ENCODE peak calls at places on chromosomes 16 and 17, in nine cellular contexts. X is transverse colon, T is GM12891, D is lower leg skin, O is heart left ventricle, U is tibial nerve, N is HCT116, I is right lobe of liver, W is ovary. E is an unnamed sample.

GRCh38 chr17:21019976-21020575 is 22.7 kb downstream of the USP22 start:
- DNase-seq in N (no peak), W (no peak), X (peak), D (no peak), T (no peak), I (no peak), U (no peak), O (no peak), E (no peak)

GRCh38 chr17:79720705-79721295 is 9.9 kb upstream of the ENPP7 start:
- DNase-seq in D (no peak), T (no peak), U (no peak), W (no peak), I (no peak), N (no peak), X (no peak), O (no peak), E (no peak)

GRCh38 chr17:64628641-64629040 is 33.5 kb downstream of the SMURF2 start:
- DNase-seq in N (no peak), O (no peak), U (no peak), W (no peak), X (no peak), T (no peak), I (no peak), D (no peak), E (no peak)

GRCh38 chr16:27230562-27230991 is 27.3 kb downstream of the KDM8 start:
- DNase-seq in O (no peak), I (no peak), N (no peak), T (no peak), U (no peak), D (no peak), X (peak), W (no peak), E (no peak)

GRCh38 chr17:40445769-40446468 is 2.7 kb downstream of the IGFBP4 start:
- DNase-seq in W (no peak), N (no peak), O (no peak), D (no peak), I (no peak), U (no peak), X (no peak), T (no peak), E (no peak)

GRCh38 chr17:58618336-58618735 is 73.5 kb downstream of the TEX14 start:
- DNase-seq in U (no peak), X (no peak), W (no peak), N (no peak), I (no peak), D (no peak), O (no peak), T (no peak), E (no peak)

GRCh38 chr17:29682987-29683386 is 60.3 kb upstream of the CORO6 start:
- DNase-seq in D (no peak), N (no peak), X (no peak), W (no peak), I (no peak), U (no peak), O (no peak), T (no peak), E (no peak)

GRCh38 chr16:79372504-79373184 is 227.9 kb downstream of the MAF start:
- DNase-seq in N (no peak), O (no peak), D (no peak), X (no peak), I (no peak), W (peak), U (no peak), T (no peak), E (no peak)

GRCh38 chr17:49437696-49438438 is 23.2 kb upstream of the PHB1 start:
- DNase-seq in D (peak), T (no peak), N (no peak), X (no peak), U (no peak), O (no peak), W (no peak), I (no peak), E (peak)

GRCh38 chr17:273994-274832 is 78.4 kb downstream of the RPH3AL start:
- DNase-seq in T (no peak), W (peak), I (no peak), U (no peak), N (no peak), O (no peak), X (no peak), D (peak), E (no peak)

GRCh38 chr16:23286131-23286532 is 16.0 kb upstream of the SCNN1B start:
- DNase-seq in X (no peak), N (no peak), O (no peak), T (no peak), I (no peak), U (no peak), D (no peak), W (no peak), E (no peak)

GRCh38 chr17:72460711-72461110 is 339.9 kb downstream of the SOX9 start:
- DNase-seq in O (no peak), W (no peak), X (no peak), U (no peak), I (no peak), N (no peak), D (no peak), T (no peak), E (no peak)

GRCh38 chr17:62653831-62654829 is 26.7 kb downstream of the MRC2 start:
- DNase-seq in X (peak), N (no peak), W (peak), T (no peak), I (no peak), D (no peak), O (peak), U (peak), E (no peak)

GRCh38 chr17:64005734-64006167 is 7.6 kb downstream of the PRR29 start:
- DNase-seq in O (no peak), N (no peak), I (peak), T (no peak), X (peak), U (no peak), W (no peak), D (peak), E (no peak)

GRCh38 chr17:77306790-77307478 is 166.2 kb downstream of the SEC14L1 start:
- DNase-seq in D (no peak), T (no peak), X (peak), O (no peak), W (no peak), I (peak), N (no peak), U (no peak), E (no peak)

GRCh38 chr16:89899879-89900481 is 18.7 kb upstream of the MC1R start:
- DNase-seq in D (no peak), X (no peak), O (no peak), T (no peak), U (no peak), I (no peak), W (no peak), N (no peak), E (no peak)

GRCh38 chr17:74550602-74551001 is 4.7 kb upstream of the CD300C start:
- DNase-seq in X (no peak), U (no peak), W (no peak), O (no peak), T (no peak), N (no peak), D (no peak), I (no peak), E (no peak)

GRCh38 chr17:45403906-45404490 is 28.7 kb downstream of the ARHGAP27 start:
- DNase-seq in T (no peak), U (no peak), D (no peak), N (no peak), I (no peak), X (no peak), W (no peak), O (peak), E (no peak)

GRCh38 chr17:68849673-68850260 is 105.4 kb downstream of the ABCA8 start:
- DNase-seq in U (no peak), I (no peak), O (no peak), X (no peak), N (no peak), D (no peak), T (no peak), W (no peak), E (no peak)

GRCh38 chr16:56965939-56966515 is 4.3 kb downstream of the CETP start:
- DNase-seq in D (no peak), I (no peak), W (no peak), O (no peak), N (no peak), X (no peak), U (no peak), T (no peak), E (no peak)

GRCh38 chr16:84893849-84894599 is 74.2 kb downstream of the CRISPLD2 start:
- DNase-seq in D (no peak), U (no peak), T (no peak), O (no peak), W (no peak), X (no peak), N (no peak), I (no peak), E (no peak)

GRCh38 chr17:3943240-3943891 is 20.9 kb downstream of the ATP2A3 start:
- DNase-seq in T (no peak), I (no peak), W (no peak), D (no peak), U (no peak), N (no peak), X (no peak), O (no peak), E (no peak)

GRCh38 chr17:42891539-42892152 is 9.0 kb upstream of the G6PC1 start:
- DNase-seq in X (peak), T (no peak), U (no peak), W (peak), O (peak), I (peak), N (no peak), D (peak), E (no peak)

GRCh38 chr17:40522961-40523310 is 21.5 kb upstream of the TNS4 start:
- DNase-seq in I (no peak), U (no peak), N (no peak), X (no peak), O (peak), T (no peak), W (no peak), D (peak), E (no peak)

GRCh38 chr17:2709173-2709661 is 2.3 kb downstream of the CLUH start:
- DNase-seq in U (no peak), X (peak), I (peak), T (no peak), D (peak), W (peak), N (no peak), O (peak), E (peak)

GRCh38 chr16:8850279-8850885 is 18.4 kb downstream of the CARHSP1 start:
- DNase-seq in X (no peak), N (no peak), O (peak), U (peak), W (peak), D (peak), T (peak), I (peak), E (no peak)
- TF ChIP-seq POLR2A in X (no peak), N (no peak), O (no peak), U (no peak), W (no peak), D (no peak), T (no peak), I (no peak), E (peak)

DNA sequence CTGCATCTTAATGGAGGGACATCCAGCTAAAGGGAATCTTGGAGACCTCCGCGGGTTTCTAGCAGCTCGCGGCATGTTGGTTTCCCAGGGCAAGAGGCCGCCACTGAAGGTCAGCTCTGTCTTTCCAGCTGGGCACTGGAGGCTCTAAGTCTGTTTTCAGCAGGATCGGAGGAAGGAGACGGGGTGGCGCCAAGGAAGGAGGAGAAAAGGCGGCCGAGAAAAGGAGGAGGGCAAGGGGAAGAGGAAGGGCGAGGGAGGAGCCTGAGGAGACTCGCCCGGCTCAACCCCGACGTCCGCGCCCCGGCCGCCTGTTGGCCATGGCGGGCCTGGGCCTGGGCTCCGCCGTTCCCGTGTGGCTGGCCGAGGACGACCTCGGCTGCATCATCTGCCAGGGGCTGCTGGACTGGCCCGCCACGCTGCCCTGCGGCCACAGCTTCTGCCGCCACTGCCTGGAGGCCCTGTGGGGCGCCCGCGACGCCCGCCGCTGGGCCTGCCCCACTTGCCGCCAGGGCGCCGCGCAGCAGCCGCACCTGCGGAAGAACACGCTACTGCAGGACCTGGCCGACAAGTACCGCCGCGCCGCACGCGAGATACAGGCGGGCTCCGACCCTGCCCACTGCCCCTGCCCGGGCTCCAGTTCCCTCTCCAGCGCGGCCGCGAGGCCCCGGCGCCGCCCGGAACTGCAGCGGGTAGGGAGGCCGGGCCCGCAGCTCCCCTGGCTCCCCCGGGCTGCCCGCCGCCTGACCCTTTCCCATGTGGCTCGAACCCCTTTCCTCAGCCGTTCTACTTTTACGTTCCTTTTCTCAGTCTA is at the start of gene RNF135:
- DNase-seq in W (peak), I (peak), X (peak), N (peak), U (peak), D (peak), T (peak), O (peak), E (peak)
- TF ChIP-seq POLR2A in W (no peak), I (peak), X (peak), N (peak), U (peak), D (no peak), T (peak), O (no peak), E (peak)

DNA sequence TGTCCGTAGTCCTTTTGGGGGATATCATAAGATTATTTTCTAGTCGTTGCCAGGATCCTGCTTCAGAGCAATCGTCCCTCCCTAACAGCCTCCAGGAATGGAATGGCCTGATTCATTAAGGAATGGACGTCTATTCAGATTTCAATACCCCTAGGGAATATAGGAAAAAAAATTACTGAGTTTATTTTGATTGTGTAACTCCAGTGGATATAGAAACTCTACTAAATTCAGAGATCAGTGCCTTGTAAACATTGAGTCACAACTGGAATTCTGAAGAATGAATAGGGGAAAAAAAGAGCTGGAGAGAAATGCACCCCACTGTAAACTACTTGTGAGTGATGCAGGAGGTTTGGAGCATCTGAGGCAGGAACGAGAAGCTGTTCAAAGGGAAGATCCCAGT is 1171.5 kb upstream of the GOT2 start:
- DNase-seq in N (no peak), D (no peak), W (no peak), O (no peak), U (no peak), T (no peak), I (no peak), X (no peak), E (no peak)
- TF ChIP-seq POLR2A in N (no peak), D (no peak), W (no peak), O (no peak), U (no peak), T (no peak), I (no peak), X (no peak), E (no peak)

GRCh38 chr17:9256944-9257629 is 235.8 kb downstream of the NTN1 start:
- DNase-seq in N (no peak), U (no peak), W (no peak), X (no peak), D (no peak), O (no peak), I (no peak), T (no peak), E (no peak)

GRCh38 chr17:9255838-9256237 is 234.5 kb downstream of the NTN1 start:
- DNase-seq in N (no peak), I (no peak), D (no peak), O (no peak), U (no peak), T (no peak), X (no peak), W (no peak), E (no peak)

GRCh38 chr17:9258115-9259020 is 237.1 kb downstream of the NTN1 start:
- DNase-seq in T (no peak), X (no peak), I (no peak), U (no peak), N (no peak), W (no peak), D (no peak), O (no peak), E (no peak)

GRCh38 chr17:9254841-9255240 is 233.5 kb downstream of the NTN1 start:
- DNase-seq in O (no peak), N (no peak), W (no peak), D (no peak), X (no peak), T (no peak), I (no peak), U (no peak), E (no peak)

DNA sequence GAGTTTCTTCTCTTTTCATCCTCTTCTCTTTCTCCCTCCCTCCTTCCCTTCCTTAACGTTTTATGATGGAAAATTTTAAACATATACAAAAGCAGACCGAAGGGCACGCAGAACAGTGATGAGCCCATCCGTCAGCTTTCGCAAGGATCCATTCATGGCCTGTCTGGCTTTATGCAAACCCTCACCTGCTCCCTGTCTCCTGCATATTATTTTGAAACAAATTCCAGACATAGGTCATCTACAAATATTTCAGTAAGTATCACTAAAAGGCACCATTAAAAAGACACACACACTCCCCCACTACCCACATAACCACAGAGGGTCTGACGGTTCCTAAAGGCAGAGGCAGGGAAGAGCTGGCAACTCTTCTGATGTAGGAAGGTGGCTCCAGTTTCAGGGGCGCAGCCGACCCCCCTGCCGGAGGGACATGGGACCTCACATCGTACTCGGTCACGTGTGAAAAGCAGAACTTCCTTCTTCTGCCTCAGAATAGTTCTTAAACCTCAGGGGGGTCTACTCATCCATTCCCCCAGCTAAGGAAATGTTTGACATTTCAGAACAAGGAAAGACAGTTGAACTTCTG is 235.1 kb downstream of the NTN1 start:
- DNase-seq in D (no peak), W (no peak), T (no peak), U (no peak), X (no peak), O (no peak), N (no peak), I (no peak), E (no peak)
- TF ChIP-seq POLR2A in D (no peak), W (no peak), T (no peak), U (no peak), X (no peak), O (no peak), N (no peak), I (no peak), E (no peak)

GRCh38 chr17:13749566-13750235 is 148.0 kb upstream of the HS3ST3A1 start:
- DNase-seq in I (no peak), T (no peak), D (no peak), W (no peak), U (no peak), O (no peak), N (no peak), X (no peak), E (no peak)
- TF ChIP-seq POLR2A in I (no peak), T (no peak), D (no peak), W (no peak), U (no peak), O (no peak), N (no peak), X (no peak), E (no peak)